ENCODE peak calls at places on chromosomes 16 and 17, in four cellular contexts. Y, J, C and N are unnamed samples.

GRCh38 chr16:53055603-53056527 is 1.1 kb downstream of the CHD9 start:
- DNase-seq in Y (peak; percentile 50), J (peak; percentile 26), C (peak; percentile 78), N (no peak)

GRCh38 chr17:19357351-19358140 is 5.0 kb downstream of the B9D1 start:
- DNase-seq in Y (no peak), J (no peak), C (no peak), N (no peak)

GRCh38 chr17:46925185-46925858 is 2.4 kb downstream of the GOSR2 start:
- DNase-seq in Y (no peak), J (no peak), C (no peak), N (no peak)

GRCh38 chr16:85557083-85557975 is 55.8 kb upstream of the GSE1 start:
- DNase-seq in Y (peak; percentile 69), J (no peak), C (no peak), N (no peak)

GRCh38 chr17:66337866-66338472 is 35.6 kb downstream of the PRKCA start:
- DNase-seq in Y (no peak), J (no peak), C (no peak), N (no peak)

GRCh38 chr16:50538411-50539052 is 9.7 kb upstream of the NKD1 start:
- DNase-seq in Y (no peak), J (no peak), C (no peak), N (no peak)

GRCh38 chr16:77812856-77813523 is 24.6 kb downstream of the VAT1L start:
- DNase-seq in Y (no peak), J (no peak), C (peak; percentile 29), N (no peak)

GRCh38 chr16:9800180-9800738 is 382.0 kb downstream of the GRIN2A start:
- DNase-seq in Y (no peak), J (no peak), C (peak; percentile 8), N (no peak)

GRCh38 chr16:48117217-48118105 is 38.3 kb downstream of the ABCC12 start:
- DNase-seq in Y (peak; percentile 26), J (peak; percentile 82), C (peak; percentile 61), N (peak; percentile 62)

GRCh38 chr17:32831223-32831622 is 45.7 kb downstream of the MYO1D start:
- DNase-seq in Y (no peak), J (no peak), C (no peak), N (no peak)

GRCh38 chr17:64520359-64520758 is 13.6 kb downstream of the CEP95 start:
- DNase-seq in Y (no peak), J (no peak), C (no peak), N (no peak)

GRCh38 chr17:40751065-40751464 is 4.1 kb downstream of the KRT25 start:
- DNase-seq in Y (no peak), J (no peak), C (no peak), N (no peak)

GRCh38 chr16:27240948-27241531 is 27.5 kb downstream of the NSMCE1 start:
- DNase-seq in Y (no peak), J (no peak), C (peak; percentile 85), N (peak; percentile 38)

GRCh38 chr17:77076046-77076882 is 64.5 kb upstream of the SEC14L1 start:
- DNase-seq in Y (no peak), J (no peak), C (no peak), N (no peak)

GRCh38 chr16:87622756-87623319 is 20.5 kb downstream of the JPH3 start:
- DNase-seq in Y (no peak), J (no peak), C (no peak), N (no peak)

GRCh38 chr17:68231536-68231935 is 16.3 kb upstream of the AMZ2 start:
- DNase-seq in Y (no peak), J (no peak), C (no peak), N (no peak)

GRCh38 chr16:88566158-88566557 is 4.0 kb upstream of the ZC3H18 start:
- DNase-seq in Y (no peak), J (no peak), C (peak; percentile 77), N (no peak)

GRCh38 chr16:17224859-17225258 is 245.9 kb downstream of the XYLT1 start:
- DNase-seq in Y (peak; percentile 29), J (no peak), C (peak; percentile 94), N (no peak)

GRCh38 chr17:44878627-44879221 is 20.5 kb downstream of the EFTUD2 start:
- DNase-seq in Y (no peak), J (peak; percentile 56), C (peak; percentile 38), N (no peak)

GRCh38 chr16:82900611-82901010 is 273.8 kb downstream of the CDH13 start:
- DNase-seq in Y (no peak), J (no peak), C (no peak), N (no peak)

GRCh38 chr17:37710344-37710886 is 34.4 kb downstream of the HNF1B start:
- DNase-seq in Y (no peak), J (peak; percentile 53), C (peak; percentile 28), N (peak; percentile 89)

GRCh38 chr16:9090101-9090959 is 1.1 kb upstream of the HAPSTR1 start:
- DNase-seq in Y (peak; percentile 44), J (peak; percentile 53), C (no peak), N (peak; percentile 66)

GRCh38 chr17:33504571-33504970 is 211.5 kb upstream of the ASIC2 start:
- DNase-seq in Y (no peak), J (no peak), C (no peak), N (no peak)

GRCh38 chr17:30251931-30252330 is 16.4 kb upstream of the SLC6A4 start:
- DNase-seq in Y (no peak), J (no peak), C (no peak), N (no peak)

GRCh38 chr17:17702370-17702769 is 21.1 kb downstream of the RAI1 start:
- DNase-seq in Y (no peak), J (no peak), C (no peak), N (no peak)

GRCh38 chr16:85395207-85395912 is 217.8 kb upstream of the GSE1 start:
- DNase-seq in Y (peak; percentile 20), J (peak; percentile 97), C (peak; percentile 99), N (peak; percentile 66)

GRCh38 chr16:84150926-84151325 is 5.8 kb downstream of the DNAAF1 start:
- DNase-seq in Y (no peak), J (no peak), C (no peak), N (no peak)

GRCh38 chr17:70332811-70333210 is 163.5 kb downstream of the KCNJ2 start:
- DNase-seq in Y (no peak), J (no peak), C (no peak), N (no peak)

GRCh38 chr16:84271866-84272265 is 22.8 kb upstream of the WFDC1 start:
- DNase-seq in Y (no peak), J (no peak), C (no peak), N (no peak)

GRCh38 chr17:39164675-39165143 is 1.3 kb downstream of the ARL5C start:
- DNase-seq in Y (peak; percentile 75), J (peak; percentile 87), C (peak; percentile 96), N (peak; percentile 85)

GRCh38 chr17:78387982-78388941 is 9.8 kb downstream of the PGS1 start:
- DNase-seq in Y (peak; percentile 52), J (no peak), C (no peak), N (no peak)

GRCh38 chr16:13866073-13866472 is 53.9 kb upstream of the ERCC4 start:
- DNase-seq in Y (peak; percentile 31), J (peak; percentile 84), C (peak; percentile 81), N (peak; percentile 73)

GRCh38 chr17:15957206-15957605 is 12.3 kb downstream of the ADORA2B start:
- DNase-seq in Y (no peak), J (no peak), C (no peak), N (no peak)

GRCh38 chr16:75695708-75696107 is 5.6 kb downstream of the DUXB start:
- DNase-seq in Y (no peak), J (no peak), C (peak; percentile 26), N (no peak)

GRCh38 chr16:50499254-50499653 is 48.9 kb upstream of the NKD1 start:
- DNase-seq in Y (no peak), J (no peak), C (no peak), N (no peak)

GRCh38 chr17:55763856-55764255 is 13.0 kb downstream of the PCTP start:
- DNase-seq in Y (no peak), J (no peak), C (peak; percentile 27), N (no peak)

GRCh38 chr16:15887283-15887682 is 1.1 kb downstream of the CEP20 start:
- DNase-seq in Y (no peak), J (no peak), C (peak; percentile 28), N (no peak)
- H3K4me3 ChIP-seq in Y (no peak overlapping the region), J (peak overlapping the region; percentile 99), C (peak overlapping the region; percentile 98), N (peak overlapping the region; percentile 91)

DNA sequence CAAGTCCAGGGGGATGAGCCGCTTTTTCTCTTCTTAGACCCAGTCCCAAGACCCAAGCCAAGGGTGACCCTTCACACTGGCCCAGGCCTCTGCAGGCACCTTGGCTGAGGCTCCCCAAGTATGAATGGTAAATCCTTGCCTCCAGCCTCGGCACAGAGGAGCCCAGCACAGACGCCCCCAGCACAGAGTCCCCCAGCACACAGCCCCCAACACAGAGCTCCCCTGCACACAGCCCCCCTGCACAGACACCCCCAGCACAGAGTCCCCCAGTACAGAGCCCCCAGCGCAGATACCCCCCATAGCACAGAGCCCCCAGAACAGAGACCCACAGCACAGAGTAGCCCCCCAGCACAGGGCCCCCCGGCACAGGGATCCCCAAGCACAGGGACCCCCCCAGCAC is 1.0 kb upstream of the MCRIP2 start:
- DNase-seq in Y (no peak), J (no peak), C (no peak), N (no peak)
- H3K4me3 ChIP-seq in Y (no peak overlapping the region), J (no peak overlapping the region), C (no peak overlapping the region), N (no peak overlapping the region)

DNA sequence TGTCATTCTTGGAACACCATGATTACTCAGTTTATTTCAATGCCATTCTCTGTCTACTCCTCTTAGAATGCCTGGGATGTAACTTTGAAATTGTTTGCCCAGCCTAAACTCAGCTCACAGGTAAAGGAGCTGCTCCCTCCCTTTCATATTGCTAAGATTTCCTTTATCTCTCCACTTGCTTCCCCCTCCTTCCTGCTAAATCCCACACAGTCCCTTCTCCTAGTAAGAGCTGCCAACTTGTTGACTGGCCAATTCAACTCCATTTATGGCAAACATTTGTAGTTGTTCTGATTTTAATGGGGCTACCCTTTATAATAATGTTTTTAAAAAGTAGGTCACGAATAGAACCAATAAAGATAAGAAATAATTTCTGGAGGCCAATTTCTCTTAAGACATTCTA is 146.1 kb downstream of the SKAP1 start:
- DNase-seq in Y (no peak), J (no peak), C (no peak), N (no peak)
- H3K4me3 ChIP-seq in Y (no peak overlapping the region), J (no peak overlapping the region), C (no peak overlapping the region), N (no peak overlapping the region)

GRCh38 chr16:67934306-67935095 is 2.1 kb downstream of the PSMB10 start:
- DNase-seq in Y (no peak), J (peak; percentile 24), C (no peak), N (no peak)
- H3K4me3 ChIP-seq in Y (peak overlapping the region; percentile 85), J (peak overlapping the region; percentile 86), C (peak overlapping the region; percentile 88), N (peak overlapping the region; percentile 97)